ENCODE peak calls at places on chromosomes 11 and 22, in four cellular contexts. V is activated CD4-positive, alpha-beta T cell treated with anti-CD3 and anti-CD28 coated beads, Interleukin-2, amount 50 U/mL, for 48 hours; H is AG10803; P is nucleus accumbens. F is an unnamed sample.
A peak's percentile ranks its signal among the peaks of the same experiment; 100 is the strongest.

GRCh38 chr22:44023404-44024287 is 456 bp upstream of the PARVB start:
- DNase-seq in V (peak; percentile 58), H (peak; percentile 46), P (no peak), F (no peak)

GRCh38 chr22:25777870-25778269 is 35.9 kb downstream of the MYO18B start:
- DNase-seq in V (no peak), P (no peak), H (peak; percentile 49), F (no peak)

GRCh38 chr11:44110231-44110679 is 14.8 kb downstream of the EXT2 start:
- DNase-seq in V (peak; percentile 68), H (peak; percentile 35), P (no peak), F (no peak)

GRCh38 chr11:131666617-131667016 is 296.2 kb downstream of the NTM start:
- DNase-seq in V (no peak), P (no peak), H (peak; percentile 78), F (no peak)

GRCh38 chr22:24324137-24324536 is 53.5 kb downstream of the SPECC1L start:
- DNase-seq in H (no peak), V (no peak), P (no peak), F (no peak)

GRCh38 chr11:130865091-130865771 is 51.0 kb downstream of the SNX19 start:
- DNase-seq in H (peak; percentile 45), P (no peak), V (no peak), F (no peak)

GRCh38 chr11:97656356-97656755 is 1266.5 kb downstream of the JRKL start:
- DNase-seq in P (no peak), V (no peak), H (no peak), F (no peak)

GRCh38 chr11:66420671-66421476 is at the start of gene NPAS4:
- DNase-seq in V (no peak), P (peak; percentile 20), H (no peak), F (no peak)

GRCh38 chr22:43726964-43727543 is 85.1 kb downstream of the EFCAB6 start:
- DNase-seq in P (no peak), H (no peak), V (no peak), F (no peak)

GRCh38 chr11:92941676-92942571 is 27.5 kb upstream of the MTNR1B start:
- DNase-seq in H (peak; percentile 33), V (peak; percentile 8), P (no peak), F (no peak)

GRCh38 chr11:34631737-34632104 is 10.8 kb downstream of the EHF start:
- DNase-seq in P (no peak), H (no peak), V (no peak), F (no peak)

GRCh38 chr11:28708075-28708474 is 599.9 kb downstream of the METTL15 start:
- DNase-seq in P (no peak), V (no peak), H (no peak), F (no peak)

GRCh38 chr11:75596914-75597313 is 34.9 kb downstream of the SERPINH1 start:
- DNase-seq in H (no peak), P (no peak), V (no peak), F (no peak)

GRCh38 chr11:14137282-14137681 is 174.8 kb downstream of the SPON1 start:
- DNase-seq in P (no peak), H (no peak), V (no peak), F (no peak)

GRCh38 chr22:20550057-20550817 is 42.8 kb downstream of the MED15 start:
- DNase-seq in P (no peak), V (no peak), H (no peak), F (no peak)

GRCh38 chr22:38706101-38706884 is 549 bp downstream of the GTPBP1 start:
- DNase-seq in V (peak; percentile 41), P (no peak), H (peak; percentile 34), F (no peak)

GRCh38 chr11:78416285-78417174 is 1.1 kb downstream of the GAB2 start:
- DNase-seq in H (peak; percentile 85), V (peak; percentile 79), P (peak; percentile 73), F (peak; percentile 86)

GRCh38 chr22:31329029-31329428 is 17.1 kb downstream of the PATZ1 start:
- DNase-seq in P (no peak), V (no peak), H (no peak), F (no peak)